ENCODE peak calls at places on chromosomes 7 and 10, in six cellular contexts. D is HepG2, A is GM12878, I is tibial nerve, C is ovary, V is suprapubic skin. S is an unnamed sample. For H3K4me1, the result is how much of the 10 kb centered on the place peaks cover.

GRCh38 chr7:154857728-154858681 is 144.9 kb downstream of the PAXIP1 start:
- DNase-seq in D (no peak), A (no peak), I (no peak), C (no peak), V (peak), S (no peak)

GRCh38 chr7:80634505-80634904 is 3.9 kb upstream of the CD36 start:
- DNase-seq in D (peak), A (no peak), I (no peak), C (no peak), V (no peak), S (no peak)

GRCh38 chr7:100578246-100579183 is 4.8 kb upstream of the SAP25 start:
- DNase-seq in D (no peak), A (no peak), I (no peak), C (no peak), V (no peak), S (no peak)

GRCh38 chr7:73827568-73828106 is 3.2 kb upstream of the CLDN4 start:
- DNase-seq in D (no peak), A (no peak), I (no peak), C (no peak), V (no peak), S (peak)

GRCh38 chr10:109343293-109343692 is 580.0 kb downstream of the XPNPEP1 start:
- DNase-seq in D (no peak), A (no peak), I (no peak), C (no peak), V (no peak), S (no peak)

GRCh38 chr10:115963848-115964247 is 309.2 kb downstream of the GFRA1 start:
- DNase-seq in D (no peak), A (no peak), I (no peak), C (no peak), V (no peak), S (no peak)

GRCh38 chr7:158409120-158409519 is 178.5 kb downstream of the PTPRN2 start:
- DNase-seq in D (no peak), A (no peak), I (no peak), C (no peak), V (peak), S (no peak)

GRCh38 chr10:88979603-88980002 is 11.0 kb upstream of the FAS start:
- DNase-seq in D (no peak), A (no peak), I (no peak), C (no peak), V (no peak), S (no peak)

GRCh38 chr10:10977978-10978377 is 39.7 kb upstream of the CELF2 start:
- DNase-seq in D (no peak), A (no peak), I (no peak), C (no peak), V (no peak), S (no peak)

GRCh38 chr10:88670497-88670896 is 6.3 kb downstream of the LIPF start:
- DNase-seq in D (no peak), A (no peak), I (no peak), C (no peak), V (no peak), S (no peak)

GRCh38 chr7:11540271-11540761 is 291.7 kb downstream of the THSD7A start:
- DNase-seq in D (no peak), A (no peak), I (no peak), C (no peak), V (no peak), S (no peak)

GRCh38 chr7:120402368-120402767 is 129.4 kb downstream of the KCND2 start:
- DNase-seq in D (no peak), A (no peak), I (no peak), C (no peak), V (no peak), S (no peak)

GRCh38 chr10:119871881-119872609 is 598 bp downstream of the MCMBP start:
- DNase-seq in D (no peak), A (no peak), I (no peak), C (peak), V (peak), S (peak)

GRCh38 chr10:100568937-100569336 is 33.2 kb downstream of the HIF1AN start:
- DNase-seq in D (no peak), A (no peak), I (no peak), C (no peak), V (no peak), S (no peak)

GRCh38 chr7:144452064-144452463 is 48.6 kb upstream of the NOBOX start:
- DNase-seq in D (no peak), A (no peak), I (no peak), C (no peak), V (no peak), S (no peak)

GRCh38 chr10:14557573-14557972 is 217.1 kb downstream of the FAM107B start:
- DNase-seq in D (no peak), A (no peak), I (no peak), C (no peak), V (no peak), S (no peak)

GRCh38 chr10:79979310-79979972 is 30.5 kb upstream of the SFTPD start:
- DNase-seq in D (no peak), A (no peak), I (no peak), C (no peak), V (no peak), S (peak)

GRCh38 chr10:114470956-114471905 is 66.9 kb upstream of the AFAP1L2 start:
- DNase-seq in D (peak), A (peak), I (no peak), C (peak), V (no peak), S (peak)

GRCh38 chr10:43691503-43691902 is 42.8 kb upstream of the ZNF32 start:
- DNase-seq in D (no peak), A (no peak), I (no peak), C (no peak), V (no peak), S (no peak)

GRCh38 chr10:87590705-87591588 is 68.7 kb upstream of the PAPSS2 start:
- DNase-seq in D (peak), A (no peak), I (no peak), C (no peak), V (no peak), S (no peak)

GRCh38 chr7:132117636-132118035 is 458.6 kb downstream of the PLXNA4 start:
- DNase-seq in D (no peak), A (no peak), I (no peak), C (no peak), V (no peak), S (no peak)

GRCh38 chr7:132115758-132116157 is 460.5 kb downstream of the PLXNA4 start:
- DNase-seq in D (no peak), A (no peak), I (no peak), C (no peak), V (no peak), S (no peak)

GRCh38 chr7:132116369-132116768 is 459.9 kb downstream of the PLXNA4 start:
- DNase-seq in D (no peak), A (no peak), I (no peak), C (no peak), V (no peak), S (no peak)

GRCh38 chr7:132118641-132119040 is 457.6 kb downstream of the PLXNA4 start:
- DNase-seq in D (no peak), A (no peak), I (no peak), C (no peak), V (no peak), S (no peak)

GRCh38 chr7:132117181-132117580 is 459.1 kb downstream of the PLXNA4 start:
- DNase-seq in D (no peak), A (no peak), I (no peak), C (no peak), V (no peak), S (no peak)
- TF ChIP-seq EP300 in D (no peak), A (no peak), I (no peak), C (no peak), V (no peak), S (no peak)

GRCh38 chr10:104277785-104278184 is 8.8 kb downstream of the GSTO2 start:
- DNase-seq in D (peak), A (no peak), I (no peak), C (no peak), V (no peak), S (peak)

GRCh38 chr10:104273899-104274575 is 5.1 kb downstream of the GSTO2 start:
- DNase-seq in D (no peak), A (no peak), I (no peak), C (no peak), V (no peak), S (no peak)

GRCh38 chr10:104273291-104273690 is 4.3 kb downstream of the GSTO2 start:
- DNase-seq in D (no peak), A (no peak), I (no peak), C (no peak), V (no peak), S (no peak)

GRCh38 chr10:104276192-104276591 is 7.2 kb downstream of the GSTO2 start:
- DNase-seq in D (no peak), A (no peak), I (no peak), C (no peak), V (no peak), S (no peak)

DNA sequence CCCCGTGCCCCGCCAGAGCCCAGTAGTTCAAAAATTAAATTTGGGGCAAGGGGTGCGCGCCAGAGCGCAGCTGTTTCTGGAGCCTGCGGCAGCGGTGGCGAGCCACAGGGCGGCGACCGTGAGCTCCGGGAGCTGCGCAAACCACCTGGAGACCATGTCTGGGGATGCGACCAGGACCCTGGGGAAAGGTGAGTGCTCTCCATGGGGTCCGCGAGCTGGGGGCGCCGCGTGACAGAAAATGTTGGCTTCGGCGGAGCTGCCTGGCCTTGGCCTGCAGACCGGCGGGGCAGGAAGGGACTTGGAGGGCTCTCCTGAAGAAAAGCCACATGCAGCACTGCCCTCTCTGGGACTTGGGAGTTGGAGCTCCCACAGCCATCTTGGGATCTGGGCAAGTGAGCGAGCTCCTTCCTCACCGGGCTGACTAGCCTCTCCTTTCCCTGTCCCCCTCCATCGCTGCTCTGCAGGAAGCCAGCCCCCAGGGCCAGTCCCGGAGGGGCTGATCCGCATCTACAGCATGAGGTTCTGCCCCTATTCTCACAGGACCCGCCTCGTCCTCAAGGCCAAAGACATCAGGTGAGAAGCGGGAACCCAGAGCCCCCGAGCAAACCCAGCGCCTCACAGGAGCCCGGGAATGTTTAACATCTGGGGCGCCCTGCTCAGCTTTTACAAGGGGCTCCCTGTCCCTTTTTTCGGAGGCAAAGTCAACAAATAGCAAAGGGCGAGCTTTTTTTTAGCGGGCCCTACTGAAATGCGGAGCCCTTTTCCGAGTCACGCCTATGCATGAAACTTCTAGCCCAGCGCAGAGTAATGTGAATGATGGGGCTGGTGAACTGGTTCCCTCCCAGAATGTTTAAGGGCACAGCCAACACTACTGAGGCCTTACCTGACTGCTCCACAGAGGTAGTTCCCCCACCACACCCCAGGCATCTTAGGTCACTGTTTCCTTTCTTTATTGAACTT is 6.1 kb downstream of the GSTO2 start:
- DNase-seq in D (no peak), A (no peak), I (no peak), C (peak), V (no peak), S (peak)
- H3K27ac ChIP-seq in D (no peak), A (no peak), I (no peak), C (no peak), V (peak), S (peak)

DNA sequence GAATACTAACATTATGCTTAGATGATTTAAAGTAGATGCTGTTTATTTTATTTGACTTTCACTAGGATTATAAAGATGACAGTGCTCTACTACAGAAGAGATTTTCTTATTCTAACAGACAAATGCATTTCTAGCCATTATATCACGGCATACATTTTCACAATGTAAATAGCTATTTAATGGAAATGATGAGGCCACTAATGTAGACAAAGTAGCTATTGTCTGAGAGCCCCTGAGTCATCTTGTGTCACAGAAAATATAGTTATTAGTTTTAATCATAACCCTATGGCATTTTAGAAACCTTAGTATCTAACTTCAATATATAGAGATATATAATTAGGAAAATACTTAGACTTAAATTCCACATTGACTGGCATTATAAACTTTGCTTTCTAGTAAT is 158.0 kb upstream of the AHR start:
- DNase-seq in D (no peak), A (no peak), I (no peak), C (no peak), V (no peak), S (no peak)
- H3K4me1 ChIP-seq in D (half or more), A (under half), I (under half), C (under half), V (under half), S (under half)

DNA sequence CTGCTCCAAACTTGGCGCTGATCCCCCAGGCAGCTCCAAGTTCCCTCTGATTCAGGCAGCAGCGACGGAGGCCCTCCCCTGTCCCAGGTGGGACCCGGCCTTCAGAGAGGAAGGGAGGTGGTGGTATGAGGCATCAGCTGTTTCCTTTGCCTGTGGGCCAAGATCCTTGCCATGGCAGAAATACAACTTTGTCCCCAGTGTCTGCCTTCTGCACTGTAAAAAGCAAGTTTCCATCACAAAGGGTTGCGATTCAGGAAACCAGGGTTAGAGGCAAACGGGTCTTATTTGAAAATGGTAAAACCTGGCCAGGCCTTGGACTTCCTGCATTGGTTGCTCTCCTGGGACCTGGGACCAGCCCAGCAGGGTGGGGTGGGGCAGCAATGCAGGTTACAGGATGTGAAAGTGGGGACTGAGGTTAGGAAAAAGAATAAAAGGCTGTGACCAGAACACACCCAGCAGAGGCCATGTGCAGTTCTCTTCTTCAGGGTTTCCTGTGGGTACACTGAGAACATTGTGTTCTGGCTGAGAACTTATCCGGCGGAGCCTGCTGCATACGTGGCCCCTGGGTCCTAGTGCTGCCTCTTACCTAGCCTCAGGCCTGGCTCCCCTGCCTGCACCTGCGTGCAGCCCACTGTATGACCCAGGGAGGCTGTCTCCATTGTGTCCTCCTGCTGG is 25.1 kb upstream of the DDIT4 start:
- DNase-seq in D (peak), A (peak), I (peak), C (peak), V (peak), S (peak)
- TF ChIP-seq EP300 in D (no peak), A (peak), I (peak), C (peak), V (peak), S (peak)

S was measured in stomach.